ENCODE peak calls at places on chromosome 5, in eight cellular contexts. One of them, this sample, is unnamed.

GRCh38 chr5:120405923-120406322 is 58.2 kb upstream of the PRR16 start:
- DNase-seq in left lung: no peak
- DNase-seq in upper lobe of right lung: no peak
- DNase-seq in heart right ventricle: no peak
- DNase-seq in tibial artery: no peak
- DNase-seq in A549: no peak
- DNase-seq in right lobe of liver: no peak
- DNase-seq in endothelial cell: no peak
- DNase-seq in this sample: no peak

GRCh38 chr5:140267201-140267540 is 35.7 kb downstream of the PFDN1 start:
- DNase-seq in tibial artery: no peak
- DNase-seq in left lung: no peak
- DNase-seq in endothelial cell: no peak
- DNase-seq in A549: no peak
- DNase-seq in right lobe of liver: no peak
- DNase-seq in heart right ventricle: no peak
- DNase-seq in upper lobe of right lung: no peak
- DNase-seq in this sample: no peak

GRCh38 chr5:135823799-135824366 is 10.6 kb upstream of the SLC25A48 start:
- DNase-seq in upper lobe of right lung: no peak
- DNase-seq in A549: no peak
- DNase-seq in left lung: no peak
- DNase-seq in tibial artery: no peak
- DNase-seq in heart right ventricle: no peak
- DNase-seq in endothelial cell: no peak
- DNase-seq in right lobe of liver: no peak
- DNase-seq in this sample: no peak

GRCh38 chr5:60577116-60577515 is 122.8 kb downstream of the DEPDC1B start:
- DNase-seq in A549: no peak
- DNase-seq in upper lobe of right lung: no peak
- DNase-seq in endothelial cell: no peak
- DNase-seq in left lung: no peak
- DNase-seq in heart right ventricle: no peak
- DNase-seq in tibial artery: no peak
- DNase-seq in right lobe of liver: no peak
- DNase-seq in this sample: no peak

GRCh38 chr5:150070277-150070638 is 16.1 kb downstream of the CSF1R start:
- DNase-seq in endothelial cell: no peak
- DNase-seq in right lobe of liver: peak; percentile 42
- DNase-seq in upper lobe of right lung: peak; percentile 49
- DNase-seq in left lung: no peak
- DNase-seq in tibial artery: no peak
- DNase-seq in heart right ventricle: no peak
- DNase-seq in A549: no peak
- DNase-seq in this sample: no peak

GRCh38 chr5:96896806-96897205 is 20.5 kb downstream of the ERAP2 start:
- DNase-seq in endothelial cell: no peak
- DNase-seq in A549: no peak
- DNase-seq in tibial artery: no peak
- DNase-seq in right lobe of liver: no peak
- DNase-seq in upper lobe of right lung: no peak
- DNase-seq in left lung: no peak
- DNase-seq in heart right ventricle: no peak
- DNase-seq in this sample: no peak

GRCh38 chr5:140295414-140295813 is 7.5 kb downstream of the PFDN1 start:
- DNase-seq in upper lobe of right lung: no peak
- DNase-seq in tibial artery: peak; percentile 62
- DNase-seq in heart right ventricle: no peak
- DNase-seq in A549: no peak
- DNase-seq in left lung: no peak
- DNase-seq in endothelial cell: no peak
- DNase-seq in right lobe of liver: no peak
- DNase-seq in this sample: no peak

GRCh38 chr5:94793816-94794198 is 175.3 kb downstream of the SLF1 start:
- DNase-seq in left lung: no peak
- DNase-seq in tibial artery: no peak
- DNase-seq in A549: no peak
- DNase-seq in endothelial cell: no peak
- DNase-seq in heart right ventricle: no peak
- DNase-seq in upper lobe of right lung: no peak
- DNase-seq in right lobe of liver: no peak
- DNase-seq in this sample: no peak

GRCh38 chr5:132086277-132086794 is 12.7 kb downstream of the CSF2 start:
- DNase-seq in left lung: no peak
- DNase-seq in endothelial cell: no peak
- DNase-seq in heart right ventricle: peak; percentile 67
- DNase-seq in upper lobe of right lung: no peak
- DNase-seq in tibial artery: peak; percentile 67
- DNase-seq in right lobe of liver: peak; percentile 68
- DNase-seq in A549: peak; percentile 44
- DNase-seq in this sample: no peak

GRCh38 chr5:4725594-4725993 is 414.5 kb upstream of the ADAMTS16 start:
- DNase-seq in tibial artery: no peak
- DNase-seq in endothelial cell: no peak
- DNase-seq in upper lobe of right lung: no peak
- DNase-seq in left lung: no peak
- DNase-seq in right lobe of liver: no peak
- DNase-seq in heart right ventricle: no peak
- DNase-seq in A549: no peak
- DNase-seq in this sample: no peak

GRCh38 chr5:4734348-4734747 is 405.8 kb upstream of the ADAMTS16 start:
- DNase-seq in A549: no peak
- DNase-seq in heart right ventricle: no peak
- DNase-seq in right lobe of liver: no peak
- DNase-seq in tibial artery: no peak
- DNase-seq in left lung: no peak
- DNase-seq in upper lobe of right lung: no peak
- DNase-seq in endothelial cell: no peak
- DNase-seq in this sample: no peak

GRCh38 chr5:4730279-4730678 is 409.9 kb upstream of the ADAMTS16 start:
- DNase-seq in heart right ventricle: no peak
- DNase-seq in tibial artery: no peak
- DNase-seq in right lobe of liver: no peak
- DNase-seq in upper lobe of right lung: no peak
- DNase-seq in A549: no peak
- DNase-seq in left lung: no peak
- DNase-seq in endothelial cell: no peak
- DNase-seq in this sample: no peak
- TF ChIP-seq CTCF in heart right ventricle: no peak
- TF ChIP-seq CTCF in tibial artery: no peak
- TF ChIP-seq CTCF in right lobe of liver: no peak
- TF ChIP-seq CTCF in upper lobe of right lung: no peak
- TF ChIP-seq CTCF in A549: no peak
- TF ChIP-seq CTCF in left lung: no peak
- TF ChIP-seq CTCF in endothelial cell: no peak
- TF ChIP-seq CTCF in this sample: no peak

DNA sequence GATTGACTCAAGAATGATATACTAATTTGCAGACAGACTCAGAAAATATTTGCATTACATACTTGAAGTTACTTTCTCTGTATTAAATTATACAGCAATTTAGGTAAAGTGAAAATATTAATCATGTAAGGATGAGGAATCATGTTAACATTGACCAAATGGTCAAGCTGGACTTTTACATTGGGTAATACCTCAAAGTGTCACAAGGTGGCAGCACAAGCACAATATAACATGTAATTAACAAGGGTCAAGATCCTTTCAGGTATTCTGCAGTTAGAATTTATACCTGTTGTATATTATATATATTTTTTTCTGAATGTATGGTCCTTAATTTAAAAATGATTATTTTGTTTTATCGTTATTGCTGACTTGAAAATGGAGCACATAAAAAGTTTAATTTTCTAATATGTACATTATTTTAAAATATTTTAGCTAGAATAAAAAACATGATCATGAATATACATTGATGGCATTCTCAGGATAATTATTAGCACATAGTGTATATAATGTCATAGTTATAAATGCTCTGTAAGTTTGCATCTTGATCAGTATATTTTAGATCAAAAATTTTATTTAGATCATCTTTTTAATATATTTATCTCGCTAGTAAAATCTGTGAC is 8.6 kb downstream of the HAPLN1 start:
- DNase-seq in heart right ventricle: no peak
- DNase-seq in left lung: no peak
- DNase-seq in endothelial cell: peak; percentile 60
- DNase-seq in upper lobe of right lung: no peak
- DNase-seq in tibial artery: peak; percentile 57
- DNase-seq in A549: peak; percentile 23
- DNase-seq in right lobe of liver: no peak
- DNase-seq in this sample: no peak
- TF ChIP-seq CTCF in heart right ventricle: peak; percentile 84
- TF ChIP-seq CTCF in left lung: peak; percentile 71
- TF ChIP-seq CTCF in endothelial cell: peak; percentile 94
- TF ChIP-seq CTCF in upper lobe of right lung: peak; percentile 83
- TF ChIP-seq CTCF in tibial artery: peak; percentile 66
- TF ChIP-seq CTCF in A549: peak; percentile 70
- TF ChIP-seq CTCF in right lobe of liver: peak; percentile 79
- TF ChIP-seq CTCF in this sample: peak; percentile 74

GRCh38 chr5:55920784-55921183 is 69.6 kb downstream of the IL31RA start:
- DNase-seq in left lung: no peak
- DNase-seq in tibial artery: no peak
- DNase-seq in heart right ventricle: no peak
- DNase-seq in upper lobe of right lung: no peak
- DNase-seq in A549: no peak
- DNase-seq in endothelial cell: no peak
- DNase-seq in right lobe of liver: no peak
- DNase-seq in this sample: no peak
- TF ChIP-seq CTCF in left lung: no peak
- TF ChIP-seq CTCF in tibial artery: no peak
- TF ChIP-seq CTCF in heart right ventricle: no peak
- TF ChIP-seq CTCF in upper lobe of right lung: no peak
- TF ChIP-seq CTCF in A549: peak; percentile 65
- TF ChIP-seq CTCF in endothelial cell: no peak
- TF ChIP-seq CTCF in right lobe of liver: no peak
- TF ChIP-seq CTCF in this sample: no peak

DNA sequence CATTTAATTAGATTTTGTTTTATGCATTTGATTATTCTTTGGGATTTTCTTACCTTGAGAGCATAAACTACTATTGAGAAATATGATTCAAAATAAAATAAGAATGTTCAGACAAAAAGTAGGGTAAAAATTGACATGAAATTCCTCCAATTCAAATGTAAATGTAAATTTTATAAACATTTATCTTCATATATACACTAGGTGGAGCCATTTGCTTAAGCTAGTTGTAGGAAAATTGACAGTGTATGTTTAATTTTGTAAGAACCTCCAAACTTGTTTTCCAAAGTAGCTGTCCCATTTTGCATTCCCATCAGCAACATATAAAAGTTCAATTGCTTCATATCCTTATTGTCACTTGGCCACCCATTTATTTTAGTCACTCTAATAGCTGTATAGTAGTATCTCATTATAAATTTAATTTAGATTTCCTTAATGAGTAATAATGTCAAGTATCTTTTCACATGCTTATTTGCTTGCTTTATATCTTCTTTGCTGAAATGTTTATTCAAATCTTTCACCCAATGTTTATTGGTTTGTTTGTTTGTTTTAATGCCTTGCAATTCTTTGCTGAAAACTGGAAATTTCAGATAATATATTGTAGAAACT is 37.6 kb upstream of the SLCO6A1 start:
- DNase-seq in tibial artery: no peak
- DNase-seq in left lung: no peak
- DNase-seq in upper lobe of right lung: no peak
- DNase-seq in A549: no peak
- DNase-seq in endothelial cell: no peak
- DNase-seq in heart right ventricle: no peak
- DNase-seq in right lobe of liver: no peak
- DNase-seq in this sample: no peak
- TF ChIP-seq CTCF in tibial artery: peak; percentile 15
- TF ChIP-seq CTCF in left lung: no peak
- TF ChIP-seq CTCF in upper lobe of right lung: peak; percentile 35
- TF ChIP-seq CTCF in A549: peak; percentile 52
- TF ChIP-seq CTCF in endothelial cell: peak; percentile 42
- TF ChIP-seq CTCF in heart right ventricle: peak; percentile 58
- TF ChIP-seq CTCF in right lobe of liver: peak; percentile 26
- TF ChIP-seq CTCF in this sample: peak; percentile 29

This sample was measured in natural killer cell.